ENCODE peak calls at places on chromosomes 3 and 15, in eight cellular contexts. One of them, this sample, is unnamed.

GRCh38 chr3:73490453-73491311 is 134.1 kb downstream of the PDZRN3 start:
- DNase-seq in CD8-positive, alpha-beta memory T cell: no peak
- DNase-seq in psoas muscle: peak
- DNase-seq in OCI-LY7: no peak
- DNase-seq in small intestine: no peak
- DNase-seq in CD4-positive, alpha-beta T cell: no peak
- DNase-seq in stomach: peak
- DNase-seq in H9: peak
- DNase-seq in this sample: peak

GRCh38 chr3:73432723-73433032 is 192.1 kb downstream of the PDZRN3 start:
- DNase-seq in CD8-positive, alpha-beta memory T cell: no peak
- DNase-seq in psoas muscle: no peak
- DNase-seq in OCI-LY7: no peak
- DNase-seq in small intestine: no peak
- DNase-seq in CD4-positive, alpha-beta T cell: no peak
- DNase-seq in stomach: no peak
- DNase-seq in H9: no peak
- DNase-seq in this sample: no peak

GRCh38 chr15:90892498-90893174 is 8.3 kb downstream of the FES start:
- DNase-seq in CD8-positive, alpha-beta memory T cell: no peak
- DNase-seq in psoas muscle: no peak
- DNase-seq in OCI-LY7: no peak
- DNase-seq in small intestine: no peak
- DNase-seq in CD4-positive, alpha-beta T cell: no peak
- DNase-seq in stomach: no peak
- DNase-seq in H9: no peak
- DNase-seq in this sample: no peak

GRCh38 chr3:59998040-59998439 is 948.2 kb upstream of the CFAP20DC start:
- DNase-seq in CD8-positive, alpha-beta memory T cell: no peak
- DNase-seq in psoas muscle: no peak
- DNase-seq in OCI-LY7: no peak
- DNase-seq in small intestine: no peak
- DNase-seq in CD4-positive, alpha-beta T cell: no peak
- DNase-seq in stomach: no peak
- DNase-seq in H9: no peak
- DNase-seq in this sample: no peak

GRCh38 chr15:43985976-43986375 is 159.2 kb downstream of the WDR76 start:
- DNase-seq in CD8-positive, alpha-beta memory T cell: no peak
- DNase-seq in psoas muscle: no peak
- DNase-seq in OCI-LY7: no peak
- DNase-seq in small intestine: no peak
- DNase-seq in CD4-positive, alpha-beta T cell: no peak
- DNase-seq in stomach: no peak
- DNase-seq in H9: no peak
- DNase-seq in this sample: no peak

GRCh38 chr3:160012108-160012507 is 23.5 kb downstream of the IL12A start:
- DNase-seq in CD8-positive, alpha-beta memory T cell: no peak
- DNase-seq in psoas muscle: no peak
- DNase-seq in OCI-LY7: peak
- DNase-seq in small intestine: no peak
- DNase-seq in CD4-positive, alpha-beta T cell: no peak
- DNase-seq in stomach: no peak
- DNase-seq in H9: no peak
- DNase-seq in this sample: no peak

GRCh38 chr15:40054746-40055575 is 16.0 kb upstream of the SRP14 start:
- DNase-seq in CD8-positive, alpha-beta memory T cell: no peak
- DNase-seq in psoas muscle: no peak
- DNase-seq in OCI-LY7: peak
- DNase-seq in small intestine: peak
- DNase-seq in CD4-positive, alpha-beta T cell: peak
- DNase-seq in stomach: peak
- DNase-seq in H9: no peak
- DNase-seq in this sample: no peak

GRCh38 chr3:195270350-195271115 is 426 bp downstream of the XXYLT1 start:
- DNase-seq in CD8-positive, alpha-beta memory T cell: peak
- DNase-seq in psoas muscle: peak
- DNase-seq in OCI-LY7: peak
- DNase-seq in small intestine: peak
- DNase-seq in CD4-positive, alpha-beta T cell: no peak
- DNase-seq in stomach: no peak
- DNase-seq in H9: peak
- DNase-seq in this sample: no peak

GRCh38 chr15:74723754-74724334 is 1.5 kb downstream of the CYP1A1 start:
- DNase-seq in CD8-positive, alpha-beta memory T cell: no peak
- DNase-seq in psoas muscle: no peak
- DNase-seq in OCI-LY7: peak
- DNase-seq in small intestine: peak
- DNase-seq in CD4-positive, alpha-beta T cell: no peak
- DNase-seq in stomach: no peak
- DNase-seq in H9: peak
- DNase-seq in this sample: no peak

GRCh38 chr3:48400824-48401433 is 28.9 kb downstream of the FBXW12 start:
- DNase-seq in CD8-positive, alpha-beta memory T cell: peak
- DNase-seq in psoas muscle: peak
- DNase-seq in OCI-LY7: peak
- DNase-seq in small intestine: peak
- DNase-seq in CD4-positive, alpha-beta T cell: peak
- DNase-seq in stomach: peak
- DNase-seq in H9: peak
- DNase-seq in this sample: peak

GRCh38 chr3:126937533-126938432 is 45.1 kb upstream of the PLXNA1 start:
- DNase-seq in CD8-positive, alpha-beta memory T cell: no peak
- DNase-seq in psoas muscle: no peak
- DNase-seq in OCI-LY7: no peak
- DNase-seq in small intestine: no peak
- DNase-seq in CD4-positive, alpha-beta T cell: no peak
- DNase-seq in stomach: no peak
- DNase-seq in H9: no peak
- DNase-seq in this sample: no peak

GRCh38 chr3:197023241-197023997 is 6.2 kb downstream of the MELTF start:
- DNase-seq in CD8-positive, alpha-beta memory T cell: no peak
- DNase-seq in psoas muscle: no peak
- DNase-seq in OCI-LY7: peak
- DNase-seq in small intestine: no peak
- DNase-seq in CD4-positive, alpha-beta T cell: no peak
- DNase-seq in stomach: no peak
- DNase-seq in H9: no peak
- DNase-seq in this sample: no peak

GRCh38 chr15:100002091-100002620 is 268.9 kb upstream of the LYSMD4 start:
- DNase-seq in CD8-positive, alpha-beta memory T cell: no peak
- DNase-seq in psoas muscle: no peak
- DNase-seq in OCI-LY7: no peak
- DNase-seq in small intestine: no peak
- DNase-seq in CD4-positive, alpha-beta T cell: no peak
- DNase-seq in stomach: no peak
- DNase-seq in H9: no peak
- DNase-seq in this sample: no peak

GRCh38 chr15:92605225-92605944 is 50.2 kb downstream of the FAM174B start:
- DNase-seq in CD8-positive, alpha-beta memory T cell: no peak
- DNase-seq in psoas muscle: no peak
- DNase-seq in OCI-LY7: no peak
- DNase-seq in small intestine: no peak
- DNase-seq in CD4-positive, alpha-beta T cell: no peak
- DNase-seq in stomach: no peak
- DNase-seq in H9: no peak
- DNase-seq in this sample: no peak

GRCh38 chr3:33962383-33962782 is 164.0 kb downstream of the PDCD6IP start:
- DNase-seq in CD8-positive, alpha-beta memory T cell: no peak
- DNase-seq in psoas muscle: no peak
- DNase-seq in OCI-LY7: no peak
- DNase-seq in small intestine: no peak
- DNase-seq in CD4-positive, alpha-beta T cell: no peak
- DNase-seq in stomach: no peak
- DNase-seq in H9: no peak
- DNase-seq in this sample: no peak

GRCh38 chr3:45318712-45319111 is 69.7 kb upstream of the LARS2 start:
- DNase-seq in CD8-positive, alpha-beta memory T cell: no peak
- DNase-seq in psoas muscle: no peak
- DNase-seq in OCI-LY7: no peak
- DNase-seq in small intestine: no peak
- DNase-seq in CD4-positive, alpha-beta T cell: no peak
- DNase-seq in stomach: no peak
- DNase-seq in H9: no peak
- DNase-seq in this sample: no peak

GRCh38 chr15:32818758-32819405 is 101.1 kb downstream of the GREM1 start:
- DNase-seq in CD8-positive, alpha-beta memory T cell: no peak
- DNase-seq in psoas muscle: no peak
- DNase-seq in OCI-LY7: no peak
- DNase-seq in small intestine: no peak
- DNase-seq in CD4-positive, alpha-beta T cell: no peak
- DNase-seq in stomach: no peak
- DNase-seq in H9: no peak
- DNase-seq in this sample: no peak

DNA sequence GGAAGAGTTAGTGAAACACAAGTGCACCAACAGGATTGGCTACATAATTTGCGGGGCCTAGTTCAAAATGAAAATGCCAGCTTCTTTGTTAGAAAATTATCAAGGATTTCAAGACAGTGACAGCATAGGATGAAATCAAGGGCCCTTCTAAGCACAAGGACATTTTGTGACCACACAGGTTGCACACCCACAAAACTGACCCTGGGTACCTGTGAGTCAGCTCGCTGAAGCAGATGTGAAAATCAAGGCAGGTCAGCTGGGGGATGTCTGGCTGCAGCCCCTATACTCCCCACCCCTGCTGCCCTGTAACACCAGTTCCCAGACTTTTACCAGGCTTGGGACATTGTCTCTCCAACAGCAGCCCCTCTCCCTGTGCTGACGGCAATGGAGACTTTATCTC is 102.2 kb upstream of the ETV5 start:
- DNase-seq in CD8-positive, alpha-beta memory T cell: no peak
- DNase-seq in psoas muscle: no peak
- DNase-seq in OCI-LY7: no peak
- DNase-seq in small intestine: no peak
- DNase-seq in CD4-positive, alpha-beta T cell: no peak
- DNase-seq in stomach: no peak
- DNase-seq in H9: no peak
- DNase-seq in this sample: no peak
- H3K27ac ChIP-seq in CD8-positive, alpha-beta memory T cell: no peak
- H3K27ac ChIP-seq in psoas muscle: no peak
- H3K27ac ChIP-seq in OCI-LY7: no peak
- H3K27ac ChIP-seq in small intestine: no peak
- H3K27ac ChIP-seq in CD4-positive, alpha-beta T cell: no peak
- H3K27ac ChIP-seq in stomach: no peak
- H3K27ac ChIP-seq in H9: no peak
- H3K27ac ChIP-seq in this sample: no peak

GRCh38 chr15:59140422-59141226 is 35.7 kb downstream of the CCNB2 start:
- DNase-seq in CD8-positive, alpha-beta memory T cell: no peak
- DNase-seq in psoas muscle: no peak
- DNase-seq in OCI-LY7: no peak
- DNase-seq in small intestine: no peak
- DNase-seq in CD4-positive, alpha-beta T cell: no peak
- DNase-seq in stomach: no peak
- DNase-seq in H9: no peak
- DNase-seq in this sample: no peak

GRCh38 chr15:59133921-59134427 is 29.0 kb downstream of the CCNB2 start:
- DNase-seq in CD8-positive, alpha-beta memory T cell: no peak
- DNase-seq in psoas muscle: no peak
- DNase-seq in OCI-LY7: no peak
- DNase-seq in small intestine: no peak
- DNase-seq in CD4-positive, alpha-beta T cell: no peak
- DNase-seq in stomach: no peak
- DNase-seq in H9: no peak
- DNase-seq in this sample: no peak

GRCh38 chr15:59131955-59132562 is 27.1 kb downstream of the CCNB2 start:
- DNase-seq in CD8-positive, alpha-beta memory T cell: no peak
- DNase-seq in psoas muscle: no peak
- DNase-seq in OCI-LY7: no peak
- DNase-seq in small intestine: peak
- DNase-seq in CD4-positive, alpha-beta T cell: no peak
- DNase-seq in stomach: no peak
- DNase-seq in H9: no peak
- DNase-seq in this sample: no peak

GRCh38 chr15:59138243-59138642 is 33.3 kb downstream of the CCNB2 start:
- DNase-seq in CD8-positive, alpha-beta memory T cell: peak
- DNase-seq in psoas muscle: peak
- DNase-seq in OCI-LY7: peak
- DNase-seq in small intestine: peak
- DNase-seq in CD4-positive, alpha-beta T cell: peak
- DNase-seq in stomach: peak
- DNase-seq in H9: peak
- DNase-seq in this sample: peak

GRCh38 chr15:59137566-59137965 is 32.6 kb downstream of the CCNB2 start:
- DNase-seq in CD8-positive, alpha-beta memory T cell: no peak
- DNase-seq in psoas muscle: no peak
- DNase-seq in OCI-LY7: no peak
- DNase-seq in small intestine: no peak
- DNase-seq in CD4-positive, alpha-beta T cell: no peak
- DNase-seq in stomach: no peak
- DNase-seq in H9: no peak
- DNase-seq in this sample: no peak
- H3K27ac ChIP-seq in CD8-positive, alpha-beta memory T cell: no peak
- H3K27ac ChIP-seq in psoas muscle: no peak
- H3K27ac ChIP-seq in OCI-LY7: no peak
- H3K27ac ChIP-seq in small intestine: no peak
- H3K27ac ChIP-seq in CD4-positive, alpha-beta T cell: no peak
- H3K27ac ChIP-seq in stomach: no peak
- H3K27ac ChIP-seq in H9: no peak
- H3K27ac ChIP-seq in this sample: no peak

GRCh38 chr3:108218811-108219210 is 3.4 kb downstream of the IFT57 start:
- DNase-seq in CD8-positive, alpha-beta memory T cell: no peak
- DNase-seq in psoas muscle: no peak
- DNase-seq in OCI-LY7: no peak
- DNase-seq in small intestine: no peak
- DNase-seq in CD4-positive, alpha-beta T cell: no peak
- DNase-seq in stomach: no peak
- DNase-seq in H9: no peak
- DNase-seq in this sample: no peak
- H3K27ac ChIP-seq in CD8-positive, alpha-beta memory T cell: no peak
- H3K27ac ChIP-seq in psoas muscle: no peak
- H3K27ac ChIP-seq in OCI-LY7: peak
- H3K27ac ChIP-seq in small intestine: no peak
- H3K27ac ChIP-seq in CD4-positive, alpha-beta T cell: no peak
- H3K27ac ChIP-seq in stomach: no peak
- H3K27ac ChIP-seq in H9: no peak
- H3K27ac ChIP-seq in this sample: no peak

DNA sequence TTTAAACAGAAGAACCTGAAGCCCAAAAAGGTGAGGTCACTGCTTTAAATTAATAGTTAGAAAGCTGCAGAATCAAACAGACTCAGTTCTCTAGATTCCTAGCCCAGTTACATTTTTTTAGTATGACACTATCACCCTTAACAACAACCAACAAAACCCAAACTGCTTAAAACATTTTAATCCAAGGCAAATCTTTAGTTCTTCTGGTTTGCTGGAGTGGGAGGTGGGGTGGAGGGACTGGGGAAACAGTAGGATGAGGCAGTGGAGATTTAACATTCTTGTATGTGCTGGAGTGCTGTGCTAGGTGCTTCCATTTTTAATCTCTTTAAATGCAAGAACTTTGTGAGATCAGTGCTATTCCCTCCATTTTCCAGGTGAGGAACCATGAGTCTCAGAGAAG is 631.6 kb upstream of the KCNMB2 start:
- DNase-seq in CD8-positive, alpha-beta memory T cell: no peak
- DNase-seq in psoas muscle: no peak
- DNase-seq in OCI-LY7: no peak
- DNase-seq in small intestine: no peak
- DNase-seq in CD4-positive, alpha-beta T cell: no peak
- DNase-seq in stomach: no peak
- DNase-seq in H9: no peak
- DNase-seq in this sample: no peak
- H3K27ac ChIP-seq in CD8-positive, alpha-beta memory T cell: no peak
- H3K27ac ChIP-seq in psoas muscle: no peak
- H3K27ac ChIP-seq in OCI-LY7: no peak
- H3K27ac ChIP-seq in small intestine: no peak
- H3K27ac ChIP-seq in CD4-positive, alpha-beta T cell: no peak
- H3K27ac ChIP-seq in stomach: peak
- H3K27ac ChIP-seq in H9: no peak
- H3K27ac ChIP-seq in this sample: no peak

GRCh38 chr15:70167155-70167554 is 69.4 kb upstream of the TLE3 start:
- DNase-seq in CD8-positive, alpha-beta memory T cell: no peak
- DNase-seq in psoas muscle: no peak
- DNase-seq in OCI-LY7: no peak
- DNase-seq in small intestine: no peak
- DNase-seq in CD4-positive, alpha-beta T cell: no peak
- DNase-seq in stomach: no peak
- DNase-seq in H9: no peak
- DNase-seq in this sample: no peak
- H3K27ac ChIP-seq in CD8-positive, alpha-beta memory T cell: no peak
- H3K27ac ChIP-seq in psoas muscle: no peak
- H3K27ac ChIP-seq in OCI-LY7: no peak
- H3K27ac ChIP-seq in small intestine: no peak
- H3K27ac ChIP-seq in CD4-positive, alpha-beta T cell: no peak
- H3K27ac ChIP-seq in stomach: no peak
- H3K27ac ChIP-seq in H9: no peak
- H3K27ac ChIP-seq in this sample: no peak

This sample was measured in iPS DF 6.9.